ENCODE peak calls at places on chromosomes 4 and X, in eight cellular contexts. B, M, J, G, T, O, H and L are unnamed samples. For H3K4me1, the result is how much of the 10 kb centered on the place peaks cover.

GRCh38 chrX:3527166-3527565 is 180.7 kb upstream of the MXRA5 start:
- DNase-seq in B (no peak), M (no peak), J (no peak), G (no peak), T (no peak), O (no peak), H (no peak), L (no peak)

GRCh38 chr4:138405934-138406567 is 163.9 kb upstream of the SLC7A11 start:
- DNase-seq in B (no peak), M (no peak), J (no peak), G (no peak), T (no peak), O (no peak), H (no peak), L (no peak)

GRCh38 chr4:51842554-51843308 is at the start of gene DCUN1D4:
- DNase-seq in B (peak), M (peak), J (peak), G (peak), T (peak), O (peak), H (peak), L (peak)

GRCh38 chr4:107931775-107932321 is 499 bp downstream of the CYP2U1 start:
- DNase-seq in B (peak), M (peak), J (no peak), G (no peak), T (peak), O (no peak), H (no peak), L (no peak)

GRCh38 chrX:37993857-37994619 is 12.3 kb upstream of the SYTL5 start:
- DNase-seq in B (peak), M (peak), J (no peak), G (peak), T (no peak), O (no peak), H (no peak), L (no peak)

GRCh38 chr4:101200561-101200960 is 146.8 kb downstream of the PPP3CA start:
- DNase-seq in B (no peak), M (no peak), J (no peak), G (no peak), T (no peak), O (no peak), H (peak), L (no peak)

GRCh38 chr4:173878701-173879100 is 348.7 kb upstream of the HAND2 start:
- DNase-seq in B (no peak), M (no peak), J (peak), G (no peak), T (no peak), O (peak), H (peak), L (no peak)

GRCh38 chr4:103032575-103032974 is 13.1 kb upstream of the SLC9B1 start:
- DNase-seq in B (peak), M (no peak), J (no peak), G (peak), T (no peak), O (peak), H (peak), L (no peak)

GRCh38 chrX:31340587-31340986 is 268.7 kb upstream of the FTHL17 start:
- DNase-seq in B (no peak), M (no peak), J (no peak), G (no peak), T (no peak), O (no peak), H (no peak), L (no peak)

GRCh38 chrX:119573840-119574393 is 446 bp upstream of the UBE2A start:
- DNase-seq in B (peak), M (peak), J (peak), G (no peak), T (peak), O (peak), H (peak), L (peak)

GRCh38 chr4:3267576-3268394 is 18.8 kb downstream of the MSANTD1 start:
- DNase-seq in B (no peak), M (no peak), J (no peak), G (no peak), T (no peak), O (no peak), H (no peak), L (no peak)

GRCh38 chr4:150714462-150715438 is 132.8 kb downstream of the MAB21L2 start:
- DNase-seq in B (no peak), M (no peak), J (no peak), G (no peak), T (no peak), O (no peak), H (no peak), L (no peak)

GRCh38 chr4:169070071-169070894 is 60.2 kb upstream of the CBR4 start:
- DNase-seq in B (no peak), M (no peak), J (peak), G (peak), T (no peak), O (no peak), H (peak), L (peak)

GRCh38 chr4:135382280-135382679 is 1180.7 kb upstream of the PABPC4L start:
- DNase-seq in B (no peak), M (no peak), J (no peak), G (no peak), T (no peak), O (no peak), H (no peak), L (no peak)

GRCh38 chrX:57282568-57282967 is 3.9 kb upstream of the FAAH2 start:
- DNase-seq in B (peak), M (no peak), J (no peak), G (no peak), T (no peak), O (no peak), H (no peak), L (no peak)

GRCh38 chrX:55167124-55167523 is 53.0 kb upstream of the PAGE5 start:
- DNase-seq in B (no peak), M (no peak), J (no peak), G (no peak), T (no peak), O (no peak), H (no peak), L (no peak)

GRCh38 chrX:109440475-109440874 is 41.4 kb downstream of the GUCY2F start:
- DNase-seq in B (peak), M (no peak), J (no peak), G (no peak), T (no peak), O (no peak), H (peak), L (no peak)

GRCh38 chr4:73998040-73999011 is at the start of gene CXCL5:
- DNase-seq in B (no peak), M (peak), J (peak), G (peak), T (no peak), O (peak), H (no peak), L (no peak)

GRCh38 chr4:112523764-112524505 is 8.0 kb upstream of the NEUROG2 start:
- DNase-seq in B (peak), M (peak), J (peak), G (peak), T (no peak), O (peak), H (peak), L (peak)

GRCh38 chr4:8146158-8146557 is 12.5 kb downstream of the ABLIM2 start:
- DNase-seq in B (no peak), M (no peak), J (no peak), G (no peak), T (no peak), O (no peak), H (no peak), L (no peak)

GRCh38 chrX:103758555-103758954 is 18.1 kb upstream of the PLP1 start:
- DNase-seq in B (no peak), M (no peak), J (no peak), G (no peak), T (no peak), O (no peak), H (no peak), L (no peak)

GRCh38 chr4:95693594-95693993 is 144.8 kb upstream of the UNC5C start:
- DNase-seq in B (peak), M (no peak), J (no peak), G (no peak), T (no peak), O (no peak), H (peak), L (no peak)

GRCh38 chr4:2364654-2365053 is 53.8 kb downstream of the ZFYVE28 start:
- DNase-seq in B (no peak), M (peak), J (peak), G (no peak), T (no peak), O (no peak), H (peak), L (no peak)

GRCh38 chrX:47581731-47582647 is at the start of gene TIMP1:
- DNase-seq in B (no peak), M (peak), J (peak), G (peak), T (peak), O (peak), H (peak), L (peak)

GRCh38 chrX:43885617-43886016 is 3.4 kb upstream of the MAOB start:
- DNase-seq in B (no peak), M (no peak), J (no peak), G (no peak), T (no peak), O (no peak), H (no peak), L (no peak)

GRCh38 chrX:134642394-134642793 is 15.9 kb downstream of the PLAC1 start:
- DNase-seq in B (no peak), M (no peak), J (no peak), G (no peak), T (no peak), O (no peak), H (no peak), L (no peak)

GRCh38 chrX:130702867-130703707 is 199.9 kb downstream of the ENOX2 start:
- DNase-seq in B (no peak), M (no peak), J (no peak), G (no peak), T (no peak), O (no peak), H (peak), L (no peak)

GRCh38 chr4:120922390-120923200 is at the start of gene PRDM5:
- DNase-seq in B (no peak), M (peak), J (peak), G (peak), T (peak), O (peak), H (peak), L (peak)
- H3K4me3 ChIP-seq in B (no peak), M (peak), J (peak), G (peak), T (peak), O (peak), H (peak), L (peak)

DNA sequence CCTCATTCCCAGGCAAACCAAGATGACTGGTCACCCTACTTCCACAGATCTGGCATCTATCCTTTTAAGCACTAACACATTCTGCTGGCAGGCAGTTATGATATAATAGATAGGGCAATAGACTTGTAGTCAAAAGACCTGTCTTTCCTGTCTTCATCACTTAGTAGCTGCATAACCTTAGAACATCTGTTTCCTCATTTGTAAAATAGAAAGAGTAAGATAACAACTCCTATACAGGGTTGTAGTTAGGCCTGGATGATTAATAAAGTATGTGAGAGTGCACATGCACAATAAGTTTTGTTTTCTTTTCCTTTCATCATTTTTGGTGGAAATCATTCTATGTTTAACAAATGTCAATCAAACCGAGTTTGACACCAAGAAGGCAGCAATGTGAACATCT is 72.1 kb downstream of the GPR82 start:
- DNase-seq in B (no peak), M (no peak), J (no peak), G (no peak), T (no peak), O (no peak), H (no peak), L (no peak)
- H3K4me1 ChIP-seq in B (under half), M (under half), J (under half), G (under half), T (under half), O (under half), H (under half), L (under half)

DNA sequence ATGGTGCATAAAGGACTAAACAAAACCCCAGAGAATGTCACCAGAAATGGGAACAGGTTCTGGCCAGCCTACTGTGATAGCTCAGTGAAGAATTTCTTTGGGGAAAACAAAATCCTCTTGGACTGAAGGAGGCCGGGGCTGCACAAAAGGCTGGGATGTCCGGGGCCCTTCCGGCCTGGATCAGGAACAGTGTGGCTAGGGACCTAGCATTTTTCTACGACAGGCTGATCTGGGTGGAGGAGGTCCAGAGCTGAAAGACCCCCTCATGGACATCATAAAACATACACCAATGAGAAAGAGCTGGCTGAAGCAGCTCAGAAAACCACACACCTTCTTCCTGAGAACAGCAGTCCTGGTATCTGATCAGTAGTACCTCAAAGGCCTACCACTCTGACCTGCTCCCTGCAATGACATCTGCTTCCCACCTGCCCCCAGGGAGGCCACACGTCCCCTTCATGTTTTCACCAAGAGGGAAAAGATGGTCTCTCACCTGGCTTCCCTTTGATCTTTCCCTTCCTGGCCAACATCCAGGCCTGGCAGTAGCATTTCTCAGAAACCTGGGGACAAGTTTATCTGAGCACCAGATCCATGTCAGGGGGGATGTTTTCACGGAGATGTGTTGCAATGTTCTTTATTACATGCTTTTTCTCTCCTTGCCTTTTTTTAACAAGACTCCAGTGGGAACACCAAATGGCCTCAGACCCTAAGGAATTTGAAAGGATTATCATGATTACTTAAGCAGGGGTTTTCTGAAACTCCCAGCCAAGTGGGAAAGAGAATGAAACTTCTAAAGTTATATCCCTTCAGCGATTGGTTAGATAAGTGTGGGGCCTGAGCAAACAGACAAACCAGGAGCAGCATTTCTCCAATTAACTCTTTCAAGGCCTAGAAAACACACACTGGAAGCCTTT is 94.4 kb downstream of the BCOR start:
- DNase-seq in B (no peak), M (no peak), J (no peak), G (no peak), T (no peak), O (no peak), H (no peak), L (no peak)
- H3K4me3 ChIP-seq in B (no peak), M (no peak), J (no peak), G (no peak), T (no peak), O (no peak), H (no peak), L (no peak)

GRCh38 chr4:144714166-144714565 is 68.2 kb downstream of the HHIP start:
- DNase-seq in B (no peak), M (no peak), J (no peak), G (no peak), T (no peak), O (no peak), H (no peak), L (no peak)
- H3K4me1 ChIP-seq in B (under half), M (under half), J (under half), G (under half), T (under half), O (under half), H (under half), L (under half)

GRCh38 chr4:25863906-25864418 is 1.2 kb upstream of the SEL1L3 start:
- DNase-seq in B (peak), M (no peak), J (no peak), G (no peak), T (no peak), O (peak), H (no peak), L (no peak)
- H3K4me3 ChIP-seq in B (peak), M (peak), J (no peak), G (no peak), T (no peak), O (no peak), H (peak), L (no peak)